ENCODE peak calls at places on chromosomes 4 and X, in ten cellular contexts. One of them, this sample, is unnamed.

GRCh38 chr4:11074581-11075241 is 354.0 kb downstream of the HS3ST1 start:
- DNase-seq in cardiac muscle cell: no peak
- DNase-seq in stimulated activated effector memory CD8-positive, alpha-beta T cell treated with anti-CD3 and anti-CD28 coated beads, Interleukin-12 subunit alpha, Interleukin-12 subunit beta, amount 100 ng/mL, for 72 hours: no peak
- DNase-seq in NT2/D1: no peak
- DNase-seq in GM06990: no peak
- DNase-seq in fibroblast of gingiva: no peak
- DNase-seq in right cardiac atrium: no peak
- DNase-seq in activated CD4-positive, alpha-beta memory T cell treated with anti-CD3 and anti-CD28 coated beads for 36 hours: no peak
- DNase-seq in M059J: no peak
- DNase-seq in aorta: no peak
- DNase-seq in this sample: no peak

GRCh38 chr4:92257931-92258857 is 45.6 kb upstream of the GRID2 start:
- DNase-seq in activated CD4-positive, alpha-beta memory T cell treated with anti-CD3 and anti-CD28 coated beads for 36 hours: no peak
- DNase-seq in cardiac muscle cell: no peak
- DNase-seq in right cardiac atrium: no peak
- DNase-seq in fibroblast of gingiva: no peak
- DNase-seq in stimulated activated effector memory CD8-positive, alpha-beta T cell treated with anti-CD3 and anti-CD28 coated beads, Interleukin-12 subunit alpha, Interleukin-12 subunit beta, amount 100 ng/mL, for 72 hours: no peak
- DNase-seq in M059J: no peak
- DNase-seq in aorta: no peak
- DNase-seq in NT2/D1: no peak
- DNase-seq in GM06990: no peak
- DNase-seq in this sample: no peak

GRCh38 chr4:20252656-20253271 is 1.1 kb downstream of the SLIT2 start:
- DNase-seq in M059J: peak; percentile 54
- DNase-seq in fibroblast of gingiva: peak; percentile 34
- DNase-seq in NT2/D1: no peak
- DNase-seq in activated CD4-positive, alpha-beta memory T cell treated with anti-CD3 and anti-CD28 coated beads for 36 hours: peak; percentile 8
- DNase-seq in cardiac muscle cell: peak; percentile 51
- DNase-seq in aorta: peak; percentile 55
- DNase-seq in right cardiac atrium: peak; percentile 74
- DNase-seq in GM06990: peak; percentile 13
- DNase-seq in stimulated activated effector memory CD8-positive, alpha-beta T cell treated with anti-CD3 and anti-CD28 coated beads, Interleukin-12 subunit alpha, Interleukin-12 subunit beta, amount 100 ng/mL, for 72 hours: no peak
- DNase-seq in this sample: peak; percentile 33

GRCh38 chrX:10049246-10049645 is 82.1 kb downstream of the CLDN34 start:
- DNase-seq in M059J: no peak
- DNase-seq in stimulated activated effector memory CD8-positive, alpha-beta T cell treated with anti-CD3 and anti-CD28 coated beads, Interleukin-12 subunit alpha, Interleukin-12 subunit beta, amount 100 ng/mL, for 72 hours: no peak
- DNase-seq in right cardiac atrium: no peak
- DNase-seq in NT2/D1: no peak
- DNase-seq in aorta: no peak
- DNase-seq in cardiac muscle cell: no peak
- DNase-seq in GM06990: no peak
- DNase-seq in activated CD4-positive, alpha-beta memory T cell treated with anti-CD3 and anti-CD28 coated beads for 36 hours: no peak
- DNase-seq in fibroblast of gingiva: peak; percentile 37
- DNase-seq in this sample: no peak

GRCh38 chr4:16106956-16107355 is 23.1 kb upstream of the PROM1 start:
- DNase-seq in M059J: no peak
- DNase-seq in NT2/D1: no peak
- DNase-seq in right cardiac atrium: no peak
- DNase-seq in aorta: no peak
- DNase-seq in fibroblast of gingiva: no peak
- DNase-seq in cardiac muscle cell: no peak
- DNase-seq in stimulated activated effector memory CD8-positive, alpha-beta T cell treated with anti-CD3 and anti-CD28 coated beads, Interleukin-12 subunit alpha, Interleukin-12 subunit beta, amount 100 ng/mL, for 72 hours: peak; percentile 35
- DNase-seq in activated CD4-positive, alpha-beta memory T cell treated with anti-CD3 and anti-CD28 coated beads for 36 hours: no peak
- DNase-seq in GM06990: no peak
- DNase-seq in this sample: no peak

GRCh38 chr4:180240670-180241069 is 2002.5 kb upstream of the TENM3 start:
- DNase-seq in activated CD4-positive, alpha-beta memory T cell treated with anti-CD3 and anti-CD28 coated beads for 36 hours: no peak
- DNase-seq in aorta: no peak
- DNase-seq in M059J: no peak
- DNase-seq in cardiac muscle cell: no peak
- DNase-seq in fibroblast of gingiva: no peak
- DNase-seq in NT2/D1: no peak
- DNase-seq in GM06990: no peak
- DNase-seq in right cardiac atrium: no peak
- DNase-seq in stimulated activated effector memory CD8-positive, alpha-beta T cell treated with anti-CD3 and anti-CD28 coated beads, Interleukin-12 subunit alpha, Interleukin-12 subunit beta, amount 100 ng/mL, for 72 hours: no peak
- DNase-seq in this sample: no peak

GRCh38 chrX:81957900-81958545 is 756.1 kb downstream of the SH3BGRL start:
- DNase-seq in cardiac muscle cell: no peak
- DNase-seq in aorta: no peak
- DNase-seq in NT2/D1: peak; percentile 36
- DNase-seq in right cardiac atrium: no peak
- DNase-seq in stimulated activated effector memory CD8-positive, alpha-beta T cell treated with anti-CD3 and anti-CD28 coated beads, Interleukin-12 subunit alpha, Interleukin-12 subunit beta, amount 100 ng/mL, for 72 hours: no peak
- DNase-seq in activated CD4-positive, alpha-beta memory T cell treated with anti-CD3 and anti-CD28 coated beads for 36 hours: no peak
- DNase-seq in GM06990: no peak
- DNase-seq in M059J: peak; percentile 5
- DNase-seq in fibroblast of gingiva: peak; percentile 0
- DNase-seq in this sample: peak; percentile 17

GRCh38 chrX:131237363-131237762 is 51.7 kb downstream of the IGSF1 start:
- DNase-seq in M059J: no peak
- DNase-seq in GM06990: no peak
- DNase-seq in NT2/D1: no peak
- DNase-seq in cardiac muscle cell: no peak
- DNase-seq in activated CD4-positive, alpha-beta memory T cell treated with anti-CD3 and anti-CD28 coated beads for 36 hours: no peak
- DNase-seq in aorta: no peak
- DNase-seq in fibroblast of gingiva: no peak
- DNase-seq in stimulated activated effector memory CD8-positive, alpha-beta T cell treated with anti-CD3 and anti-CD28 coated beads, Interleukin-12 subunit alpha, Interleukin-12 subunit beta, amount 100 ng/mL, for 72 hours: no peak
- DNase-seq in right cardiac atrium: no peak
- DNase-seq in this sample: no peak

GRCh38 chr4:25956260-25956659 is 42.2 kb downstream of the SMIM20 start:
- DNase-seq in M059J: no peak
- DNase-seq in aorta: no peak
- DNase-seq in NT2/D1: no peak
- DNase-seq in GM06990: no peak
- DNase-seq in right cardiac atrium: no peak
- DNase-seq in activated CD4-positive, alpha-beta memory T cell treated with anti-CD3 and anti-CD28 coated beads for 36 hours: no peak
- DNase-seq in stimulated activated effector memory CD8-positive, alpha-beta T cell treated with anti-CD3 and anti-CD28 coated beads, Interleukin-12 subunit alpha, Interleukin-12 subunit beta, amount 100 ng/mL, for 72 hours: no peak
- DNase-seq in cardiac muscle cell: no peak
- DNase-seq in fibroblast of gingiva: no peak
- DNase-seq in this sample: no peak

GRCh38 chrX:17860179-17860780 is 818 bp downstream of the RAI2 start:
- DNase-seq in cardiac muscle cell: no peak
- DNase-seq in fibroblast of gingiva: no peak
- DNase-seq in stimulated activated effector memory CD8-positive, alpha-beta T cell treated with anti-CD3 and anti-CD28 coated beads, Interleukin-12 subunit alpha, Interleukin-12 subunit beta, amount 100 ng/mL, for 72 hours: no peak
- DNase-seq in NT2/D1: no peak
- DNase-seq in M059J: no peak
- DNase-seq in activated CD4-positive, alpha-beta memory T cell treated with anti-CD3 and anti-CD28 coated beads for 36 hours: no peak
- DNase-seq in GM06990: no peak
- DNase-seq in aorta: peak; percentile 47
- DNase-seq in right cardiac atrium: peak; percentile 52
- DNase-seq in this sample: no peak

GRCh38 chrX:27740933-27741332 is 66.9 kb upstream of the MAGEB10 start:
- DNase-seq in NT2/D1: no peak
- DNase-seq in cardiac muscle cell: no peak
- DNase-seq in right cardiac atrium: no peak
- DNase-seq in stimulated activated effector memory CD8-positive, alpha-beta T cell treated with anti-CD3 and anti-CD28 coated beads, Interleukin-12 subunit alpha, Interleukin-12 subunit beta, amount 100 ng/mL, for 72 hours: no peak
- DNase-seq in aorta: no peak
- DNase-seq in activated CD4-positive, alpha-beta memory T cell treated with anti-CD3 and anti-CD28 coated beads for 36 hours: no peak
- DNase-seq in M059J: no peak
- DNase-seq in fibroblast of gingiva: no peak
- DNase-seq in GM06990: no peak
- DNase-seq in this sample: no peak

GRCh38 chrX:134004038-134004437 is 18.6 kb upstream of the GPC3 start:
- DNase-seq in aorta: no peak
- DNase-seq in activated CD4-positive, alpha-beta memory T cell treated with anti-CD3 and anti-CD28 coated beads for 36 hours: no peak
- DNase-seq in right cardiac atrium: no peak
- DNase-seq in GM06990: no peak
- DNase-seq in M059J: no peak
- DNase-seq in NT2/D1: no peak
- DNase-seq in stimulated activated effector memory CD8-positive, alpha-beta T cell treated with anti-CD3 and anti-CD28 coated beads, Interleukin-12 subunit alpha, Interleukin-12 subunit beta, amount 100 ng/mL, for 72 hours: no peak
- DNase-seq in cardiac muscle cell: peak; percentile 77
- DNase-seq in fibroblast of gingiva: peak; percentile 4
- DNase-seq in this sample: no peak

GRCh38 chrX:39418936-39419659 is 617.8 kb downstream of the MID1IP1 start:
- DNase-seq in right cardiac atrium: peak; percentile 83
- DNase-seq in aorta: no peak
- DNase-seq in NT2/D1: no peak
- DNase-seq in fibroblast of gingiva: no peak
- DNase-seq in activated CD4-positive, alpha-beta memory T cell treated with anti-CD3 and anti-CD28 coated beads for 36 hours: no peak
- DNase-seq in GM06990: no peak
- DNase-seq in M059J: no peak
- DNase-seq in cardiac muscle cell: peak; percentile 14
- DNase-seq in stimulated activated effector memory CD8-positive, alpha-beta T cell treated with anti-CD3 and anti-CD28 coated beads, Interleukin-12 subunit alpha, Interleukin-12 subunit beta, amount 100 ng/mL, for 72 hours: no peak
- DNase-seq in this sample: no peak

GRCh38 chrX:38052096-38052495 is 45.7 kb downstream of the SYTL5 start:
- DNase-seq in stimulated activated effector memory CD8-positive, alpha-beta T cell treated with anti-CD3 and anti-CD28 coated beads, Interleukin-12 subunit alpha, Interleukin-12 subunit beta, amount 100 ng/mL, for 72 hours: no peak
- DNase-seq in GM06990: no peak
- DNase-seq in NT2/D1: no peak
- DNase-seq in fibroblast of gingiva: peak; percentile 79
- DNase-seq in aorta: no peak
- DNase-seq in cardiac muscle cell: peak; percentile 74
- DNase-seq in M059J: peak; percentile 92
- DNase-seq in activated CD4-positive, alpha-beta memory T cell treated with anti-CD3 and anti-CD28 coated beads for 36 hours: peak; percentile 8
- DNase-seq in right cardiac atrium: no peak
- DNase-seq in this sample: no peak

GRCh38 chr4:99811117-99811516 is 5.5 kb upstream of the DAPP1 start:
- DNase-seq in aorta: no peak
- DNase-seq in GM06990: no peak
- DNase-seq in right cardiac atrium: no peak
- DNase-seq in fibroblast of gingiva: no peak
- DNase-seq in stimulated activated effector memory CD8-positive, alpha-beta T cell treated with anti-CD3 and anti-CD28 coated beads, Interleukin-12 subunit alpha, Interleukin-12 subunit beta, amount 100 ng/mL, for 72 hours: no peak
- DNase-seq in NT2/D1: no peak
- DNase-seq in activated CD4-positive, alpha-beta memory T cell treated with anti-CD3 and anti-CD28 coated beads for 36 hours: no peak
- DNase-seq in cardiac muscle cell: no peak
- DNase-seq in M059J: no peak
- DNase-seq in this sample: no peak

GRCh38 chr4:8874896-8875680 is 3.4 kb upstream of the HMX1 start:
- DNase-seq in GM06990: no peak
- DNase-seq in activated CD4-positive, alpha-beta memory T cell treated with anti-CD3 and anti-CD28 coated beads for 36 hours: no peak
- DNase-seq in fibroblast of gingiva: no peak
- DNase-seq in stimulated activated effector memory CD8-positive, alpha-beta T cell treated with anti-CD3 and anti-CD28 coated beads, Interleukin-12 subunit alpha, Interleukin-12 subunit beta, amount 100 ng/mL, for 72 hours: no peak
- DNase-seq in cardiac muscle cell: no peak
- DNase-seq in M059J: no peak
- DNase-seq in NT2/D1: no peak
- DNase-seq in aorta: no peak
- DNase-seq in right cardiac atrium: no peak
- DNase-seq in this sample: no peak

GRCh38 chr4:126859872-126860271 is 772.9 kb upstream of the INTU start:
- DNase-seq in stimulated activated effector memory CD8-positive, alpha-beta T cell treated with anti-CD3 and anti-CD28 coated beads, Interleukin-12 subunit alpha, Interleukin-12 subunit beta, amount 100 ng/mL, for 72 hours: no peak
- DNase-seq in GM06990: no peak
- DNase-seq in M059J: no peak
- DNase-seq in aorta: no peak
- DNase-seq in NT2/D1: no peak
- DNase-seq in fibroblast of gingiva: no peak
- DNase-seq in right cardiac atrium: no peak
- DNase-seq in activated CD4-positive, alpha-beta memory T cell treated with anti-CD3 and anti-CD28 coated beads for 36 hours: no peak
- DNase-seq in cardiac muscle cell: no peak
- DNase-seq in this sample: no peak

GRCh38 chr4:3296651-3297050 is 3.8 kb downstream of the RGS12 start:
- DNase-seq in stimulated activated effector memory CD8-positive, alpha-beta T cell treated with anti-CD3 and anti-CD28 coated beads, Interleukin-12 subunit alpha, Interleukin-12 subunit beta, amount 100 ng/mL, for 72 hours: no peak
- DNase-seq in activated CD4-positive, alpha-beta memory T cell treated with anti-CD3 and anti-CD28 coated beads for 36 hours: no peak
- DNase-seq in GM06990: no peak
- DNase-seq in fibroblast of gingiva: no peak
- DNase-seq in NT2/D1: no peak
- DNase-seq in M059J: no peak
- DNase-seq in aorta: peak; percentile 34
- DNase-seq in right cardiac atrium: no peak
- DNase-seq in cardiac muscle cell: no peak
- DNase-seq in this sample: no peak

GRCh38 chr4:166658585-166658984 is 575.7 kb downstream of the SPOCK3 start:
- DNase-seq in M059J: no peak
- DNase-seq in NT2/D1: no peak
- DNase-seq in activated CD4-positive, alpha-beta memory T cell treated with anti-CD3 and anti-CD28 coated beads for 36 hours: no peak
- DNase-seq in cardiac muscle cell: no peak
- DNase-seq in right cardiac atrium: no peak
- DNase-seq in GM06990: no peak
- DNase-seq in fibroblast of gingiva: no peak
- DNase-seq in stimulated activated effector memory CD8-positive, alpha-beta T cell treated with anti-CD3 and anti-CD28 coated beads, Interleukin-12 subunit alpha, Interleukin-12 subunit beta, amount 100 ng/mL, for 72 hours: no peak
- DNase-seq in aorta: no peak
- DNase-seq in this sample: no peak

GRCh38 chr4:7909966-7910720 is 29.5 kb downstream of the AFAP1 start:
- DNase-seq in aorta: no peak
- DNase-seq in M059J: no peak
- DNase-seq in GM06990: no peak
- DNase-seq in fibroblast of gingiva: peak; percentile 74
- DNase-seq in stimulated activated effector memory CD8-positive, alpha-beta T cell treated with anti-CD3 and anti-CD28 coated beads, Interleukin-12 subunit alpha, Interleukin-12 subunit beta, amount 100 ng/mL, for 72 hours: no peak
- DNase-seq in cardiac muscle cell: peak; percentile 81
- DNase-seq in NT2/D1: no peak
- DNase-seq in right cardiac atrium: no peak
- DNase-seq in activated CD4-positive, alpha-beta memory T cell treated with anti-CD3 and anti-CD28 coated beads for 36 hours: no peak
- DNase-seq in this sample: no peak

GRCh38 chrX:119381349-119381944 is 17.7 kb upstream of the SLC25A43 start:
- DNase-seq in GM06990: no peak
- DNase-seq in activated CD4-positive, alpha-beta memory T cell treated with anti-CD3 and anti-CD28 coated beads for 36 hours: no peak
- DNase-seq in aorta: no peak
- DNase-seq in M059J: no peak
- DNase-seq in stimulated activated effector memory CD8-positive, alpha-beta T cell treated with anti-CD3 and anti-CD28 coated beads, Interleukin-12 subunit alpha, Interleukin-12 subunit beta, amount 100 ng/mL, for 72 hours: no peak
- DNase-seq in fibroblast of gingiva: no peak
- DNase-seq in NT2/D1: no peak
- DNase-seq in right cardiac atrium: no peak
- DNase-seq in cardiac muscle cell: no peak
- DNase-seq in this sample: no peak